ENCODE peak calls at places on chromosome 2, in ten cellular contexts. R is endothelial cell of umbilical vein; Y is HTR-8/SVneo; I is left ventricle myocardium inferior; T is T-cell; A is endothelial cell; N is mesenchymal stem cell; B is activated naive CD8-positive, alpha-beta T cell treated with anti-CD3 and anti-CD28 coated beads for 36 hours; U is omental fat pad; S is stimulated activated naive CD4-positive, alpha-beta T cell. V is an unnamed sample.

GRCh38 chr2:236166781-236167296 is 1.3 kb downstream of the GBX2 start:
- DNase-seq in R (peak), Y (no peak), I (no peak), T (no peak), A (no peak), N (no peak), B (no peak), U (no peak), S (no peak), V (peak)

GRCh38 chr2:240716130-240716798 is 24.6 kb downstream of the AQP12A start:
- DNase-seq in R (no peak), Y (no peak), I (no peak), T (no peak), A (no peak), N (no peak), B (no peak), U (no peak), S (no peak), V (no peak)

GRCh38 chr2:180983468-180984388 is 3.3 kb downstream of the UBE2E3 start:
- DNase-seq in R (peak), Y (no peak), I (no peak), T (no peak), A (no peak), N (peak), B (no peak), U (no peak), S (no peak), V (no peak)

GRCh38 chr2:200756618-200757321 is 54.9 kb upstream of the BZW1 start:
- DNase-seq in R (peak), Y (peak), I (no peak), T (no peak), A (no peak), N (peak), B (no peak), U (no peak), S (no peak), V (peak)

GRCh38 chr2:75667884-75668283 is 21.3 kb downstream of the MRPL19 start:
- DNase-seq in R (no peak), Y (no peak), I (no peak), T (no peak), A (no peak), N (no peak), B (no peak), U (no peak), S (no peak), V (no peak)

GRCh38 chr2:197453914-197454398 is 604 bp downstream of the COQ10B start:
- DNase-seq in R (peak), Y (peak), I (no peak), T (no peak), A (no peak), N (no peak), B (peak), U (no peak), S (no peak), V (peak)

GRCh38 chr2:109447251-109447661 is 166.5 kb downstream of the SEPTIN10 start:
- DNase-seq in R (peak), Y (peak), I (no peak), T (no peak), A (no peak), N (peak), B (no peak), U (no peak), S (no peak), V (peak)

GRCh38 chr2:109516445-109517117 is 97.2 kb downstream of the SEPTIN10 start:
- DNase-seq in R (peak), Y (peak), I (peak), T (no peak), A (peak), N (peak), B (peak), U (no peak), S (no peak), V (no peak)

GRCh38 chr2:96112501-96113366 is 3.6 kb downstream of the ADRA2B start:
- DNase-seq in R (no peak), Y (no peak), I (peak), T (no peak), A (no peak), N (no peak), B (no peak), U (no peak), S (no peak), V (no peak)

GRCh38 chr2:227280895-227281294 is 44.2 kb upstream of the MFF start:
- DNase-seq in R (no peak), Y (no peak), I (no peak), T (no peak), A (no peak), N (peak), B (no peak), U (no peak), S (no peak), V (no peak)

GRCh38 chr2:30385327-30385726 is 61.7 kb upstream of the LCLAT1 start:
- DNase-seq in R (peak), Y (peak), I (no peak), T (no peak), A (peak), N (peak), B (no peak), U (no peak), S (no peak), V (no peak)

V was measured in lower leg skin.